ENCODE peak calls at places on chromosome 13, in ten cellular contexts. C is cardiac muscle cell, M is spleen, F is Calu3, Z is GM12865, I is fibroblast of mammary gland, W is epithelial cell of esophagus, Q is glutamatergic neuron, L is SK-N-SH, G is ovary. K is an unnamed sample.

GRCh38 chr13:98677398-98677797 is 75.1 kb downstream of the SLC15A1 start:
- DNase-seq in C (no peak), M (no peak), F (no peak), Z (no peak), I (no peak), W (peak), Q (no peak), L (no peak), G (no peak), K (peak)

GRCh38 chr13:75458696-75459422 is 23.1 kb downstream of the TBC1D4 start:
- DNase-seq in C (no peak), M (no peak), F (peak), Z (peak), I (no peak), W (peak), Q (no peak), L (peak), G (no peak), K (no peak)

GRCh38 chr13:44011036-44011435 is 131.3 kb downstream of the LACC1 start:
- DNase-seq in C (no peak), M (no peak), F (no peak), Z (no peak), I (no peak), W (no peak), Q (no peak), L (no peak), G (no peak), K (no peak)

GRCh38 chr13:47621931-47622330 is 379.1 kb downstream of the SUCLA2 start:
- DNase-seq in C (no peak), M (no peak), F (peak), Z (no peak), I (peak), W (peak), Q (no peak), L (no peak), G (no peak), K (no peak)

GRCh38 chr13:29270536-29271045 is 324.9 kb downstream of the SLC7A1 start:
- DNase-seq in C (no peak), M (no peak), F (no peak), Z (no peak), I (no peak), W (no peak), Q (no peak), L (no peak), G (no peak), K (no peak)

GRCh38 chr13:113369881-113370280 is 6.0 kb upstream of the GRTP1 start:
- DNase-seq in C (no peak), M (no peak), F (no peak), Z (no peak), I (no peak), W (no peak), Q (no peak), L (no peak), G (no peak), K (no peak)

GRCh38 chr13:50213526-50213925 is 198.3 kb downstream of the KCNRG start:
- DNase-seq in C (no peak), M (no peak), F (no peak), Z (no peak), I (no peak), W (no peak), Q (no peak), L (no peak), G (no peak), K (no peak)

GRCh38 chr13:100440756-100441421 is 147.7 kb downstream of the GGACT start:
- DNase-seq in C (no peak), M (no peak), F (no peak), Z (no peak), I (peak), W (no peak), Q (no peak), L (no peak), G (no peak), K (peak)

GRCh38 chr13:96294930-96295657 is 205.2 kb downstream of the HS6ST3 start:
- DNase-seq in C (no peak), M (no peak), F (no peak), Z (no peak), I (no peak), W (no peak), Q (no peak), L (no peak), G (no peak), K (no peak)

GRCh38 chr13:97395437-97396136 is 38.4 kb upstream of the RAP2A start:
- DNase-seq in C (no peak), M (no peak), F (no peak), Z (no peak), I (peak), W (peak), Q (no peak), L (no peak), G (no peak), K (peak)

GRCh38 chr13:75222031-75222430 is 259.9 kb downstream of the TBC1D4 start:
- DNase-seq in C (no peak), M (no peak), F (no peak), Z (no peak), I (peak), W (peak), Q (no peak), L (no peak), G (no peak), K (no peak)

GRCh38 chr13:112254900-112255299 is 121.3 kb upstream of the SPACA7 start:
- DNase-seq in C (no peak), M (no peak), F (no peak), Z (no peak), I (no peak), W (no peak), Q (no peak), L (no peak), G (no peak), K (no peak)

GRCh38 chr13:69857188-69857821 is 250.3 kb upstream of the ATXN8OS start:
- DNase-seq in C (peak), M (no peak), F (no peak), Z (peak), I (peak), W (peak), Q (no peak), L (peak), G (no peak), K (peak)

GRCh38 chr13:34943675-34944634 is 1.9 kb downstream of the NBEA start:
- DNase-seq in C (no peak), M (no peak), F (no peak), Z (peak), I (no peak), W (no peak), Q (no peak), L (peak), G (no peak), K (no peak)

GRCh38 chr13:34942732-34943674 is 933 bp downstream of the NBEA start:
- DNase-seq in C (peak), M (peak), F (peak), Z (peak), I (no peak), W (no peak), Q (peak), L (peak), G (peak), K (no peak)

GRCh38 chr13:34939771-34940170 is 2.3 kb upstream of the NBEA start:
- DNase-seq in C (no peak), M (no peak), F (no peak), Z (no peak), I (no peak), W (no peak), Q (no peak), L (no peak), G (no peak), K (no peak)

GRCh38 chr13:34941436-34941834 is 635 bp upstream of the NBEA start:
- DNase-seq in C (peak), M (no peak), F (no peak), Z (no peak), I (no peak), W (no peak), Q (no peak), L (no peak), G (no peak), K (no peak)

GRCh38 chr13:34941835-34942731 is at the start of gene NBEA:
- DNase-seq in C (peak), M (peak), F (peak), Z (peak), I (peak), W (peak), Q (peak), L (peak), G (peak), K (peak)
- TF ChIP-seq CTCF in C (peak), M (no peak), F (no peak), Z (no peak), I (no peak), W (no peak), Q (peak), L (no peak), G (peak), K (peak)

GRCh38 chr13:24605923-24606372 is 74.3 kb upstream of the ATP12A start:
- DNase-seq in C (no peak), M (no peak), F (peak), Z (peak), I (peak), W (peak), Q (no peak), L (no peak), G (no peak), K (no peak)
- TF ChIP-seq CTCF in C (peak), M (no peak), F (peak), Z (peak), I (peak), W (peak), Q (no peak), L (no peak), G (no peak), K (peak)

GRCh38 chr13:26719356-26719945 is 41.1 kb downstream of the GPR12 start:
- DNase-seq in C (no peak), M (no peak), F (no peak), Z (no peak), I (no peak), W (no peak), Q (no peak), L (no peak), G (no peak), K (peak)
- TF ChIP-seq CTCF in C (peak), M (no peak), F (no peak), Z (no peak), I (peak), W (peak), Q (peak), L (peak), G (no peak), K (peak)

GRCh38 chr13:28137556-28137955 is 789 bp upstream of the PAN3 start:
- DNase-seq in C (no peak), M (no peak), F (no peak), Z (no peak), I (peak), W (no peak), Q (no peak), L (no peak), G (peak), K (no peak)

GRCh38 chr13:28138012-28138755 is at the start of gene PAN3:
- DNase-seq in C (peak), M (peak), F (peak), Z (peak), I (peak), W (peak), Q (peak), L (peak), G (peak), K (peak)

GRCh38 chr13:28136916-28137315 is 1.4 kb upstream of the PAN3 start:
- DNase-seq in C (no peak), M (no peak), F (no peak), Z (peak), I (peak), W (no peak), Q (no peak), L (no peak), G (no peak), K (no peak)

GRCh38 chr13:28140433-28141125 is 2.2 kb downstream of the PAN3 start:
- DNase-seq in C (no peak), M (no peak), F (no peak), Z (no peak), I (peak), W (peak), Q (no peak), L (no peak), G (no peak), K (no peak)

GRCh38 chr13:28138756-28139470 is 568 bp downstream of the PAN3 start:
- DNase-seq in C (peak), M (peak), F (peak), Z (peak), I (peak), W (peak), Q (peak), L (peak), G (peak), K (no peak)
- TF ChIP-seq CTCF in C (no peak), M (no peak), F (no peak), Z (no peak), I (no peak), W (no peak), Q (no peak), L (no peak), G (no peak), K (no peak)

DNA sequence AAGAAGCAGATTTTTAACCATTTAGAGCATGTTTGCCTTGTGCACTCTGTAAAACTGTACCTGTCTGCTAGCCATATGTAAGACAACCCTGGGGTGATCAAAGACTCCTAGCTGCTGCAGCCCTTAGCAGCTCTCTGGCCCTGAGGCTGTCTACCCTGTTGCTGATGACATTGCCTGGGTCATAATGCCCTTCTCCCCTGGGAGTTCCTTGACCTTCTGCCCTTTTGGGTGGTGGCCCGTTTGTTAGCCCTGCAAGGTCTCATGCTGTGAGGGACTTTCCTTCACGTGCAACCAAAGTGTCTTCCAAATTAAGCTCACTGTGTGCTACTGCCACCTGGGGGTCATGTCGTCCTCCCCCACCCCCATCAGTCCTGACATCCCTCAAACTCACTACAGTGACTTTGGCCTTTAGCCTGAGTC is 7.4 kb downstream of the GPC6 start:
- DNase-seq in C (no peak), M (no peak), F (no peak), Z (peak), I (no peak), W (no peak), Q (peak), L (no peak), G (no peak), K (no peak)
- TF ChIP-seq CTCF in C (peak), M (no peak), F (no peak), Z (no peak), I (peak), W (no peak), Q (no peak), L (no peak), G (no peak), K (peak)

K was measured in HFFc6.